ENCODE peak calls at places on chromosomes 5 and 9, in eight cellular contexts. W, M, I, S, K, X, T and E are unnamed samples.

GRCh38 chr5:73215525-73215890 is 42.5 kb downstream of the TMEM174 start:
- DNase-seq in X (no peak), I (no peak), K (no peak), W (no peak), S (no peak), M (no peak), T (no peak), E (no peak)

GRCh38 chr5:134006119-134006514 is 1.3 kb upstream of the VDAC1 start:
- DNase-seq in X (no peak), M (no peak), I (no peak), W (no peak), T (no peak), K (no peak), S (no peak), E (no peak)

GRCh38 chr5:80382488-80382887 is 25.4 kb upstream of the ZFYVE16 start:
- DNase-seq in T (no peak), W (no peak), M (no peak), K (no peak), S (no peak), I (no peak), X (no peak), E (no peak)

GRCh38 chr5:68529581-68529980 is 314.0 kb downstream of the PIK3R1 start:
- DNase-seq in S (no peak), X (no peak), M (no peak), K (no peak), W (no peak), T (no peak), I (no peak), E (no peak)

GRCh38 chr9:137975936-137976565 is 98.5 kb downstream of the CACNA1B start:
- DNase-seq in S (no peak), I (no peak), X (no peak), M (no peak), K (no peak), W (peak; percentile 11), T (no peak), E (no peak)

GRCh38 chr5:178291969-178292825 is 59.6 kb upstream of the PHYKPL start:
- DNase-seq in S (no peak), I (peak; percentile 7), K (no peak), X (no peak), T (no peak), W (no peak), M (no peak), E (no peak)

GRCh38 chr9:124079176-124079925 is 67.8 kb downstream of the LHX2 start:
- DNase-seq in S (no peak), K (no peak), X (no peak), I (no peak), M (peak; percentile 66), T (no peak), W (no peak), E (peak; percentile 47)

GRCh38 chr9:106872641-106873040 is 9.7 kb downstream of the ZNF462 start:
- DNase-seq in M (no peak), K (no peak), W (no peak), X (no peak), S (no peak), I (no peak), T (no peak), E (no peak)

GRCh38 chr5:124156408-124157027 is 589.9 kb downstream of the ZNF608 start:
- DNase-seq in I (no peak), W (no peak), T (no peak), X (no peak), K (no peak), M (peak; percentile 31), S (no peak), E (no peak)

GRCh38 chr5:128925973-128926372 is 39.3 kb upstream of the SLC27A6 start:
- DNase-seq in I (no peak), X (no peak), K (no peak), S (no peak), T (no peak), W (no peak), M (no peak), E (no peak)

GRCh38 chr5:180105827-180106312 is 34.3 kb upstream of the RNF130 start:
- DNase-seq in I (no peak), K (no peak), W (no peak), T (no peak), X (no peak), S (no peak), M (peak; percentile 13), E (peak; percentile 57)

GRCh38 chr5:121630402-121630801 is 221.3 kb upstream of the FTMT start:
- DNase-seq in X (no peak), S (no peak), I (no peak), M (no peak), T (no peak), K (no peak), W (no peak), E (no peak)

GRCh38 chr9:13569706-13570423 is 290.4 kb upstream of the MPDZ start:
- DNase-seq in X (no peak), T (no peak), W (no peak), K (no peak), I (no peak), S (no peak), M (peak; percentile 42), E (no peak)

GRCh38 chr9:120755827-120756434 is 37.3 kb downstream of the FBXW2 start:
- DNase-seq in M (peak; percentile 55), K (peak; percentile 44), T (peak; percentile 79), I (peak; percentile 68), W (no peak), X (peak; percentile 19), S (no peak), E (peak; percentile 34)

GRCh38 chr9:34603610-34604231 is 8.2 kb downstream of the RPP25L start:
- DNase-seq in S (peak; percentile 92), W (peak; percentile 90), K (peak; percentile 67), I (peak; percentile 84), X (peak; percentile 76), M (peak; percentile 75), T (peak; percentile 78), E (peak; percentile 62)

GRCh38 chr9:113568081-113568435 is 104.5 kb downstream of the RGS3 start:
- DNase-seq in X (no peak), T (no peak), K (no peak), I (no peak), M (no peak), W (no peak), S (no peak), E (no peak)

GRCh38 chr9:35603506-35603985 is 1.5 kb upstream of the TESK1 start:
- DNase-seq in T (no peak), I (peak; percentile 27), W (peak; percentile 80), M (peak; percentile 53), X (no peak), S (no peak), K (no peak), E (no peak)

GRCh38 chr5:175516933-175517823 is 38.8 kb downstream of the SFXN1 start:
- DNase-seq in K (no peak), T (no peak), M (no peak), I (peak; percentile 45), W (no peak), X (no peak), S (no peak), E (no peak)

GRCh38 chr9:75376855-75377254 is 288.5 kb downstream of the OSTF1 start:
- DNase-seq in W (no peak), I (no peak), X (no peak), T (no peak), K (no peak), S (no peak), M (no peak), E (no peak)

GRCh38 chr5:111254613-111255012 is 30.4 kb downstream of the CAMK4 start:
- DNase-seq in S (no peak), W (no peak), T (peak; percentile 40), M (peak; percentile 9), X (peak; percentile 55), I (peak; percentile 63), K (peak; percentile 37), E (no peak)

GRCh38 chr5:107670927-107671741 is at the start of gene EFNA5:
- DNase-seq in M (peak; percentile 37), W (peak; percentile 57), T (peak; percentile 77), K (no peak), S (peak; percentile 87), I (no peak), X (no peak), E (peak; percentile 52)

GRCh38 chr9:132167192-132167591 is 5.3 kb downstream of the NTNG2 start:
- DNase-seq in I (no peak), K (no peak), W (no peak), S (no peak), M (no peak), X (no peak), T (no peak), E (no peak)

GRCh38 chr5:150778103-150778516 is 447 bp upstream of the SMIM3 start:
- DNase-seq in T (no peak), W (no peak), X (no peak), K (no peak), M (peak; percentile 55), I (no peak), S (no peak), E (peak; percentile 26)

GRCh38 chr5:7324919-7325318 is 71.0 kb upstream of the ADCY2 start:
- DNase-seq in S (no peak), T (no peak), K (no peak), X (no peak), W (no peak), I (no peak), M (no peak), E (no peak)

GRCh38 chr9:88710449-88710848 is 175.5 kb downstream of the NXNL2 start:
- DNase-seq in K (no peak), M (no peak), I (no peak), T (no peak), X (no peak), W (no peak), S (no peak), E (no peak)

GRCh38 chr9:125649315-125649714 is 57.7 kb downstream of the MAPKAP1 start:
- DNase-seq in W (no peak), T (no peak), K (no peak), S (no peak), I (no peak), X (no peak), M (peak; percentile 91), E (peak; percentile 17)

GRCh38 chr9:98523231-98523901 is 185.4 kb downstream of the GABBR2 start:
- DNase-seq in T (no peak), W (no peak), I (no peak), X (no peak), S (no peak), M (peak; percentile 27), K (no peak), E (peak; percentile 13)

GRCh38 chr9:129677456-129677855 is 12.0 kb downstream of the PRRX2 start:
- DNase-seq in W (no peak), S (peak; percentile 89), M (no peak), I (no peak), K (no peak), X (no peak), T (no peak), E (no peak)

GRCh38 chr5:66744040-66744439 is 147.8 kb downstream of the MAST4 start:
- DNase-seq in T (no peak), W (peak; percentile 70), I (no peak), S (no peak), X (no peak), M (peak; percentile 88), K (no peak), E (no peak)

GRCh38 chr9:5392285-5392684 is 45.4 kb downstream of the PLGRKT start:
- DNase-seq in S (no peak), K (no peak), M (no peak), X (no peak), I (no peak), W (no peak), T (no peak), E (no peak)

GRCh38 chr5:33470544-33470943 is 29.8 kb downstream of the TARS1 start:
- DNase-seq in S (no peak), K (no peak), I (no peak), T (peak; percentile 13), X (no peak), W (no peak), M (peak; percentile 52), E (peak; percentile 46)

GRCh38 chr5:16784088-16784487 is 152.0 kb downstream of the MYO10 start:
- DNase-seq in W (no peak), K (no peak), M (peak; percentile 77), I (no peak), X (no peak), T (no peak), S (no peak), E (no peak)